ENCODE peak calls at places on chromosomes 1 and 21, in seven cellular contexts. F is neural progenitor cell; Z is thoracic aorta; A is effector memory CD4-positive, alpha-beta T cell; V is dorsolateral prefrontal cortex; Q is hepatocyte; L is H9. I is an unnamed sample.
A peak's percentile ranks its signal among the peaks of the same experiment; 100 is the strongest.

GRCh38 chr21:42465008-42465878 is 30.8 kb downstream of the RSPH1 start:
- DNase-seq in F (no peak), Z (no peak), A (no peak), V (no peak), Q (peak; percentile 54), L (no peak), I (no peak)

GRCh38 chr1:203581841-203582240 is 44.8 kb upstream of the ATP2B4 start:
- DNase-seq in F (no peak), Z (no peak), A (no peak), V (peak; percentile 19), Q (no peak), L (no peak), I (no peak)

GRCh38 chr1:29849038-29849750 is 612.9 kb downstream of the PTPRU start:
- DNase-seq in F (peak; percentile 76), Z (no peak), A (no peak), V (no peak), Q (peak; percentile 50), L (peak; percentile 79), I (no peak)

GRCh38 chr1:25771246-25772114 is 28.5 kb upstream of the SELENON start:
- DNase-seq in F (peak; percentile 87), Z (no peak), A (no peak), V (no peak), Q (peak; percentile 76), L (peak; percentile 54), I (no peak)

GRCh38 chr1:164577291-164577690 is 18.3 kb downstream of the PBX1 start:
- DNase-seq in F (no peak), Z (no peak), A (no peak), V (no peak), Q (no peak), L (no peak), I (no peak)

GRCh38 chr1:113975211-113975895 is 3.9 kb upstream of the OLFML3 start:
- DNase-seq in F (no peak), Z (no peak), A (no peak), V (no peak), Q (no peak), L (no peak), I (no peak)

GRCh38 chr1:68889471-68889870 is 392.6 kb upstream of the DEPDC1 start:
- DNase-seq in F (no peak), Z (no peak), A (no peak), V (no peak), Q (no peak), L (no peak), I (no peak)

GRCh38 chr1:67970088-67970487 is 80.3 kb downstream of the DIRAS3 start:
- DNase-seq in F (no peak), Z (no peak), A (no peak), V (no peak), Q (no peak), L (no peak), I (no peak)

GRCh38 chr21:44260791-44261190 is 906 bp downstream of the DNMT3L start:
- DNase-seq in F (no peak), Z (no peak), A (no peak), V (no peak), Q (no peak), L (no peak), I (no peak)

GRCh38 chr1:200880212-200880611 is 7.4 kb downstream of the GPR25 start:
- DNase-seq in F (no peak), Z (no peak), A (no peak), V (no peak), Q (no peak), L (no peak), I (no peak)

GRCh38 chr1:229341811-229342304 is 989 bp downstream of the CCSAP start:
- DNase-seq in F (no peak), Z (no peak), A (no peak), V (peak; percentile 33), Q (no peak), L (no peak), I (no peak)

GRCh38 chr1:77639056-77639455 is 43.4 kb downstream of the ZZZ3 start:
- DNase-seq in F (no peak), Z (no peak), A (no peak), V (no peak), Q (no peak), L (no peak), I (no peak)

GRCh38 chr1:51469518-51469917 is 49.5 kb downstream of the EPS15 start:
- DNase-seq in F (no peak), Z (no peak), A (no peak), V (no peak), Q (no peak), L (no peak), I (no peak)

GRCh38 chr1:21764615-21765423 is 18.1 kb downstream of the USP48 start:
- DNase-seq in F (peak; percentile 44), Z (peak; percentile 68), A (no peak), V (no peak), Q (no peak), L (no peak), I (no peak)

GRCh38 chr1:150066328-150066727 is 1.2 kb upstream of the VPS45 start:
- DNase-seq in F (no peak), Z (no peak), A (no peak), V (no peak), Q (no peak), L (no peak), I (no peak)

GRCh38 chr1:244246334-244246733 is 195.3 kb downstream of the ZBTB18 start:
- DNase-seq in F (no peak), Z (no peak), A (no peak), V (no peak), Q (no peak), L (no peak), I (no peak)

GRCh38 chr1:60394436-60394835 is 320.9 kb upstream of the C1orf87 start:
- DNase-seq in F (no peak), Z (no peak), A (no peak), V (no peak), Q (no peak), L (no peak), I (no peak)

GRCh38 chr1:234911787-234912186 is 216.8 kb downstream of the TOMM20 start:
- DNase-seq in F (peak; percentile 36), Z (no peak), A (peak; percentile 14), V (no peak), Q (no peak), L (no peak), I (peak; percentile 63)

GRCh38 chr1:12540580-12541273 is 77.3 kb downstream of the DHRS3 start:
- DNase-seq in F (no peak), Z (no peak), A (no peak), V (no peak), Q (no peak), L (no peak), I (no peak)

GRCh38 chr1:248622491-248623106 is 12.3 kb downstream of the OR2T11 start:
- DNase-seq in F (no peak), Z (no peak), A (no peak), V (no peak), Q (no peak), L (no peak), I (peak; percentile 14)

GRCh38 chr1:43639990-43640794 is 9.8 kb upstream of the KDM4A start:
- DNase-seq in F (no peak), Z (no peak), A (no peak), V (no peak), Q (no peak), L (no peak), I (no peak)

GRCh38 chr21:16211339-16212303 is 481.8 kb downstream of the USP25 start:
- DNase-seq in F (no peak), Z (no peak), A (no peak), V (no peak), Q (no peak), L (no peak), I (no peak)

GRCh38 chr1:93672069-93672468 is 9.6 kb downstream of the BCAR3 start:
- DNase-seq in F (no peak), Z (no peak), A (no peak), V (no peak), Q (peak; percentile 91), L (no peak), I (no peak)

DNA sequence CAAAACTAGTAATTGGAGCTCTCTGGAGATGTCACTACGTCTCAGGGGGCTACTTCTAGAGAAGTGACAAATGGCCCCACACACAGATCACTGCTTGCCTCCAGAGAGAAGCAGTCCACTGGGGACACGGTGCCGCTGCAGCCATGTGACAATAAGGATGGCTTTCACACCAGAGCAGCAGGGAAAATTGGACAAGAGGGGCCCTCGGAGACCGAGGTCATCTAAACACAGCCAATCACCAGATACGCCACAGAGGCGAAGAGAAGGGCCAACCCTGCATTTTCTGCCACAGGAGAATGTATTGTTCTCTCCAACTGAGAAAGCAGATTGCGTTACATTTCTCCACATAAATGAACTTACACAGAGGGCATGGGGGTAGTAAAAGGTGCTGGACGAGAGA is 51.2 kb upstream of the TIAM1 start:
- DNase-seq in F (no peak), Z (no peak), A (no peak), V (peak; percentile 37), Q (no peak), L (no peak), I (no peak)
- H3K27ac ChIP-seq in F (no peak overlapping the region), Z (no peak overlapping the region), A (no peak overlapping the region), V (peak overlapping the region; percentile 79), Q (no peak overlapping the region), L (no peak overlapping the region), I (no peak overlapping the region)

GRCh38 chr1:3599286-3599811 is 12.0 kb downstream of the MEGF6 start:
- DNase-seq in F (no peak), Z (no peak), A (no peak), V (peak; percentile 20), Q (no peak), L (no peak), I (no peak)
- H3K27ac ChIP-seq in F (no peak overlapping the region), Z (no peak overlapping the region), A (no peak overlapping the region), V (no peak overlapping the region), Q (no peak overlapping the region), L (no peak overlapping the region), I (no peak overlapping the region)

GRCh38 chr1:107073493-107073892 is 17.0 kb downstream of the PRMT6 start:
- DNase-seq in F (no peak), Z (no peak), A (no peak), V (no peak), Q (no peak), L (no peak), I (no peak)

GRCh38 chr1:107081102-107081501 is 24.6 kb downstream of the PRMT6 start:
- DNase-seq in F (no peak), Z (no peak), A (no peak), V (no peak), Q (no peak), L (no peak), I (no peak)

DNA sequence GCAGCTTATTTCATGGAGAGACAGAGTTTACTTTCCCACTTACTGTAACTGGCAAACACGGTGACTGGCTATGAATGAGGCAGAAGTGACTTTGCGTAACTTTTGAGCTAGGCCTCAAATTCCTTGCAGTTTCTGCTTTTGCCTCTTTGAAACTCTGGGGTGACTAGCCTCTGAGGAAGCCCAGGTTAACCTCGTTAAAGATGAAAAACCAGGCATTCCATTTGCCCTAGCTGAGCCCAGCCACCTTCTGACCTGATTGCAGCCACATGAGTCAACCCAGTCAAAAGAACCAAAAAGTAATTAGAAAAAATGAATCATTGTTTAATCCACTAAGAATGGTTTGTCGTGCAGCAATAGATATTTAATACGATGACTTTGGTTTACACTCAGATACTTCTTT is 20.4 kb downstream of the PRMT6 start:
- DNase-seq in F (peak; percentile 10), Z (no peak), A (no peak), V (no peak), Q (no peak), L (no peak), I (no peak)
- H3K27ac ChIP-seq in F (no peak overlapping the region), Z (no peak overlapping the region), A (no peak overlapping the region), V (no peak overlapping the region), Q (no peak overlapping the region), L (no peak overlapping the region), I (no peak overlapping the region)

GRCh38 chr1:27884182-27884954 is 12.0 kb downstream of the THEMIS2 start:
- DNase-seq in F (no peak), Z (no peak), A (no peak), V (no peak), Q (no peak), L (no peak), I (no peak)
- H3K27ac ChIP-seq in F (no peak overlapping the region), Z (peak overlapping the region; percentile 45), A (peak overlapping the region; percentile 21), V (peak overlapping the region; percentile 41), Q (no peak overlapping the region), L (no peak overlapping the region), I (no peak overlapping the region)